ENCODE peak calls at places on chromosomes 7 and 10, in eight cellular contexts. H, Y, B, W, S, N, Z and O are unnamed samples.

GRCh38 chr10:47079177-47079580 is 168.0 kb downstream of the PTPN20 start:
- DNase-seq in N (no peak), Y (no peak), B (peak; percentile 74), W (no peak), S (no peak), H (no peak), Z (no peak), O (no peak)

GRCh38 chr10:100528885-100529472 is 692 bp downstream of the NDUFB8 start:
- DNase-seq in Z (peak; percentile 62), H (no peak), N (no peak), B (no peak), Y (peak; percentile 83), S (peak; percentile 35), W (no peak), O (no peak)

GRCh38 chr10:100569687-100570517 is 34.2 kb downstream of the HIF1AN start:
- DNase-seq in S (peak; percentile 10), Z (no peak), Y (no peak), W (no peak), H (no peak), B (no peak), N (no peak), O (no peak)

GRCh38 chr10:20888620-20889337 is 8.3 kb downstream of the NEBL start:
- DNase-seq in N (no peak), H (no peak), S (peak; percentile 18), W (no peak), Z (no peak), B (peak; percentile 55), Y (no peak), O (no peak)

GRCh38 chr7:1060315-1061080 is 16.2 kb downstream of the GPR146 start:
- DNase-seq in Z (no peak), N (peak; percentile 61), S (peak; percentile 21), B (no peak), Y (no peak), H (no peak), W (peak; percentile 82), O (peak; percentile 82)

GRCh38 chr10:127882801-127883459 is 9.8 kb downstream of the CLRN3 start:
- DNase-seq in N (no peak), S (no peak), B (no peak), Z (no peak), W (no peak), Y (no peak), H (no peak), O (no peak)

GRCh38 chr10:29669149-29669548 is 34.4 kb upstream of the SVIL start:
- DNase-seq in W (no peak), Y (no peak), N (peak; percentile 64), H (no peak), S (no peak), Z (no peak), B (peak; percentile 65), O (peak; percentile 81)

GRCh38 chr7:78939669-78940068 is 513.8 kb downstream of the MAGI2 start:
- DNase-seq in Y (no peak), B (no peak), Z (no peak), H (no peak), N (no peak), S (no peak), W (no peak), O (no peak)

GRCh38 chr7:93046641-93047040 is 71.1 kb downstream of the SAMD9 start:
- DNase-seq in Y (no peak), B (no peak), N (no peak), H (no peak), Z (no peak), W (no peak), S (no peak), O (no peak)

GRCh38 chr7:151078233-151079040 is 2.2 kb downstream of the FASTK start:
- DNase-seq in N (peak; percentile 20), Z (no peak), H (peak; percentile 41), S (no peak), W (no peak), B (peak; percentile 36), Y (peak; percentile 58), O (no peak)

GRCh38 chr10:123446449-123447156 is 219.6 kb upstream of the GPR26 start:
- DNase-seq in N (no peak), H (no peak), B (no peak), Y (no peak), Z (no peak), W (no peak), S (no peak), O (no peak)

GRCh38 chr7:2445047-2445446 is 31.2 kb downstream of the GRIFIN start:
- DNase-seq in B (peak; percentile 5), Z (no peak), H (no peak), N (no peak), S (no peak), W (no peak), Y (no peak), O (no peak)

GRCh38 chr7:55965805-55966421 is 1.5 kb downstream of the NIPSNAP2 start:
- DNase-seq in B (no peak), Y (no peak), Z (peak; percentile 89), H (no peak), S (no peak), W (no peak), N (peak; percentile 38), O (no peak)

GRCh38 chr10:54470324-54470631 is 330.8 kb downstream of the PCDH15 start:
- DNase-seq in N (no peak), Y (no peak), H (no peak), S (no peak), W (no peak), B (no peak), Z (no peak), O (no peak)

GRCh38 chr7:127897704-127898454 is 133.4 kb downstream of the LRRC4 start:
- DNase-seq in B (no peak), Y (no peak), H (no peak), Z (no peak), S (no peak), N (no peak), W (no peak), O (no peak)

GRCh38 chr10:21742740-21743412 is 208.8 kb downstream of the MLLT10 start:
- DNase-seq in W (no peak), S (no peak), Z (no peak), H (no peak), N (no peak), Y (no peak), B (no peak), O (no peak)

DNA sequence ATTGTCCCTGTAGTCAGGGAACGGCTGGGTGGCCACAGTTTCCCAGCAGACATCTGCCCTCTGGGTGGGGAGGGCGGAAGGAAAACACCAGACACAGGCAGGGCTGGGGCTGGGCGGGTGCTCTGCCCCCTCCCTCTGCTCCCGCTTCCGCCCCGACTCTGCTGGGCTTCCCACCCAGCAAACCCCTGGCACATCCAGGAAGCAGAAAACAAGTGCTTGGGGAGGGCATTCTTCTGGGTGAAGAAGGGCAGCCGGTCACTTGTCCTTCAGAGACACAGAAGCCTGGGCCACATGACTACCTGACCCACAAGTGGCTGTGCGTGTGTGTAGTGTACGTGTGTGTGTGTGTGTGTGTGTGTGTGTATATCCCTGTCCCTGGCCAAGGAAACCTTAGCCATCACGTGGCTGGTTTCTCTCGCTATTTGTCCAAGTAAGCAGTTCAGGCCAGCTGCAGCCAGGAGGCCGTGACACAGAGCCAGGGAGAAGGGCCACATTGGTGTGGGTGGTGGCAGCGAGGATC is 77.9 kb downstream of the ZMIZ1 start:
- DNase-seq in H (no peak), B (no peak), Z (peak; percentile 97), S (no peak), N (peak; percentile 75), Y (no peak), W (peak; percentile 82), O (peak; percentile 88)
- H3K4me1 ChIP-seq in H (peaks cover 74% of the 10 kb centered on the region), B (peaks cover 73% of the 10 kb centered on the region), Z (peaks cover 73% of the 10 kb centered on the region), S (peaks cover 43% of the 10 kb centered on the region), N (peaks cover 100% of the 10 kb centered on the region), Y (peaks cover 27% of the 10 kb centered on the region), W (peaks cover 100% of the 10 kb centered on the region), O (no peaks in the 10 kb centered on the region)

GRCh38 chr10:110168601-110169481 is 38.6 kb upstream of the MXI1 start:
- DNase-seq in Y (no peak), S (no peak), Z (no peak), W (no peak), B (no peak), N (no peak), H (no peak), O (no peak)
- H3K4me3 ChIP-seq in Y (no peak overlapping the region), S (no peak overlapping the region), Z (no peak overlapping the region), W (no peak overlapping the region), B (no peak overlapping the region), N (peak overlapping the region; percentile 31), H (no peak overlapping the region), O (no peak overlapping the region)

GRCh38 chr10:102652170-102652926 is 8.1 kb downstream of the TRIM8 start:
- DNase-seq in N (no peak), H (no peak), Y (peak; percentile 82), W (no peak), Z (no peak), B (no peak), S (peak; percentile 71), O (no peak)
- H3K4me1 ChIP-seq in N (peaks cover 93% of the 10 kb centered on the region), H (peaks cover 66% of the 10 kb centered on the region), Y (peaks cover 63% of the 10 kb centered on the region), W (peaks cover 89% of the 10 kb centered on the region), Z (peaks cover 46% of the 10 kb centered on the region), B (peaks cover 27% of the 10 kb centered on the region), S (peaks cover 66% of the 10 kb centered on the region), O (no peaks in the 10 kb centered on the region)

GRCh38 chr10:38119038-38119437 is 24.9 kb downstream of the ZNF37A start:
- DNase-seq in H (no peak), W (no peak), Y (no peak), S (no peak), B (no peak), N (no peak), Z (no peak), O (no peak)

DNA sequence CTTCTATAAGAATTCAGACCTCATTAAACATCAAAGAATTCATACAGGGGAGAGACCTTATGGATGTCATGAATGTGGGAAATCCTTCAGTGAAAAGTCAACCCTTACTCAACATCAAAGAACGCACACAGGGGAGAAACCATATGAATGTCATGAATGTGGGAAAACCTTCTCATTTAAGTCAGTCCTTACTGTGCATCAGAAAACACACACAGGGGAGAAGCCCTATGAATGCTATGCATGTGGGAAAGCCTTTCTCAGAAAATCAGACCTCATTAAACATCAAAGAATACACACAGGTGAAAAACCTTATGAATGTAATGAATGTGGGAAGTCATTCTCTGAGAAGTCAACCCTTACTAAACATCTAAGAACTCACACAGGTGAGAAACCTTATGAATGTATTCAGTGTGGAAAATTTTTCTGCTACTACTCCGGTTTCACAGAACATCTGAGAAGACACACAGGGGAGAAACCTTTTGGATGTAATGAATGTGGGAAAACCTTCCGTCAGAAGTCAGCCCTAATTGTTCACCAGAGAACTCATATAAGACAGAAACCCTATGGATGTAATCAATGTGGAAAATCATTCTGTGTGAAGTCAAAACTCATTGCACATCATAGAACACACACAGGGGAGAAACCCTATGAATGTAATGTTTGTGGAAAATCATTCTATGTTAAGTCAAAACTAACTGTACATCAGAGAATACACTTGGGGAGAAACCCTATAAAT is 24.1 kb downstream of the ZNF37A start:
- DNase-seq in Z (no peak), H (no peak), Y (peak; percentile 59), S (no peak), N (no peak), B (peak; percentile 12), W (no peak), O (no peak)
- H3K4me3 ChIP-seq in Z (peak overlapping the region; percentile 15), H (no peak overlapping the region), Y (no peak overlapping the region), S (no peak overlapping the region), N (no peak overlapping the region), B (no peak overlapping the region), W (no peak overlapping the region), O (peak overlapping the region; percentile 31)

DNA sequence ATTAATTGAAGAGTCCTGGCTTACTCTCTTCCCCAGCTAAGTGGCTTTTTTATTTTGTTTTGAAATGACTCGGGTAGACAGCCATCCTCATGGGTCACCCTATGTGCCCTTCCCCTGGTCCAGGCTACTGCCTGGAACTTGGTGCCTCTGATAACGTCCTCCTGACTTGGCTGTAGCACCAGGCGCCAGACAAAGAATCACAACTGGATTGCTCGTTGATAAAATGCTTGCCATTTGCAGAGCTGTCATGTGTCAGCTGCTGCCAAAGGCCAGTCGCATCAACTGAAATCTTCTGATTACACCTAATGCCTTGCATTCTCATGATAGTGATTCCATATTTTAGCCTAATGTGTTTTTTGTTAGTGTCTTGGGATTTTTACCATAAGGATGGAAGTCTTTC is 27.4 kb upstream of the ABLIM1 start:
- DNase-seq in W (no peak), H (no peak), Y (no peak), N (peak; percentile 34), Z (no peak), S (no peak), B (no peak), O (no peak)
- H3K4me1 ChIP-seq in W (peaks cover 24% of the 10 kb centered on the region), H (no peaks in the 10 kb centered on the region), Y (no peaks in the 10 kb centered on the region), N (peaks cover 90% of the 10 kb centered on the region), Z (peaks cover 46% of the 10 kb centered on the region), S (no peaks in the 10 kb centered on the region), B (peaks cover 48% of the 10 kb centered on the region), O (peaks cover 4% of the 10 kb centered on the region)